ENCODE peak calls at places on chromosomes 4 and X, in five cellular contexts. I is H9, O is keratinocyte, B is fibroblast of lung, X is hepatocyte. G is an unnamed sample.

GRCh38 chr4:113057891-113058290 is 8.4 kb downstream of the ANK2 start:
- DNase-seq in B (no peak), X (no peak), I (no peak), O (no peak), G (peak)

GRCh38 chr4:169063441-169063840 is 53.4 kb upstream of the CBR4 start:
- DNase-seq in B (no peak), X (no peak), O (no peak), I (no peak), G (no peak)

GRCh38 chrX:1502241-1502640 is 34.7 kb downstream of the P2RY8 start:
- DNase-seq in X (no peak), I (no peak), O (no peak), B (no peak), G (no peak)

GRCh38 chrX:148823986-148824385 is 323.6 kb downstream of the AFF2 start:
- DNase-seq in B (no peak), X (no peak), O (no peak), I (no peak), G (no peak)

GRCh38 chr4:76610751-76611150 is 175.7 kb downstream of the SHROOM3 start:
- DNase-seq in O (no peak), B (no peak), I (no peak), X (no peak), G (no peak)

GRCh38 chr4:76767983-76768382 is 130.0 kb downstream of the SOWAHB start:
- DNase-seq in B (no peak), I (no peak), X (no peak), O (no peak), G (no peak)

GRCh38 chrX:27680726-27681125 is 90.6 kb downstream of the DCAF8L2 start:
- DNase-seq in I (no peak), O (no peak), X (no peak), B (peak), G (no peak)

GRCh38 chr4:154120690-154121089 is 331.8 kb upstream of the SFRP2 start:
- DNase-seq in O (no peak), I (no peak), B (no peak), X (no peak), G (no peak)

GRCh38 chr4:10240691-10241090 is 124.1 kb upstream of the WDR1 start:
- DNase-seq in O (no peak), I (no peak), X (no peak), B (no peak), G (no peak)

GRCh38 chr4:125703443-125703842 is 388.7 kb downstream of the FAT4 start:
- DNase-seq in I (no peak), X (peak), B (peak), O (no peak), G (no peak)

GRCh38 chr4:159010563-159011260 is 92.2 kb upstream of the RAPGEF2 start:
- DNase-seq in B (peak), I (no peak), O (no peak), X (peak), G (peak)

GRCh38 chr4:54687887-54688841 is 30.4 kb downstream of the KIT start:
- DNase-seq in O (no peak), I (no peak), X (no peak), B (no peak), G (no peak)

GRCh38 chrX:129651756-129652564 is 2.8 kb downstream of the APLN start:
- DNase-seq in B (no peak), I (peak), O (no peak), X (no peak), G (no peak)

GRCh38 chr4:40307627-40308497 is 27.3 kb upstream of the CHRNA9 start:
- DNase-seq in X (no peak), I (peak), O (no peak), B (no peak), G (no peak)

GRCh38 chrX:69024931-69025330 is 140.3 kb downstream of the PJA1 start:
- DNase-seq in B (peak), X (peak), O (no peak), I (peak), G (peak)

GRCh38 chr4:122588453-122589238 is 32.2 kb downstream of the IL21 start:
- DNase-seq in B (peak), I (no peak), X (no peak), O (no peak), G (no peak)

DNA sequence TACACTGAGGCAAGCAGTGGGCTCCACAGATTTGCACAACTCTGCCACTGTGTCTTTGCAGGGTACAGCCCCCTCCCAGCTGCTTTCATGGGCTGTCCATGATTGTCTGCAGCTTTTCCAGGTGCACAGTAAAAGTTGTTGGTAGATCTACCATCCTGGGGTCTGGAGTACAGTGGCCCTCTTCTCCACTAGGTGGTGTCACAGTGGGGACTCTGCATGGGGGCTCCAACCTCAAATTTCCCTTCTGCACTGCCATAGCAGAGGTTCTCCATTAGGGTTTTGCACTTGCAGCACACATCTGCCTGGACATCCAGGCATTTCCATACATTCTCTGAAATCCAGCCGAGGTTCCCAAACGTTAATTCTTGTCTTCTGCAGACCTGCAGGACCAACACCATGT is 1002.3 kb downstream of the FAM133A start:
- DNase-seq in B (no peak), X (no peak), O (no peak), I (no peak), G (no peak)
- TF ChIP-seq CTCF in B (no peak), X (no peak), O (no peak), I (peak), G (no peak)

GRCh38 chr4:147327322-147327721 is 153.6 kb upstream of the EDNRA start:
- DNase-seq in O (no peak), X (no peak), I (no peak), B (no peak), G (no peak)

GRCh38 chr4:147326581-147326980 is 154.3 kb upstream of the EDNRA start:
- DNase-seq in O (no peak), B (peak), I (no peak), X (no peak), G (no peak)

GRCh38 chr4:147328756-147329446 is 152.0 kb upstream of the EDNRA start:
- DNase-seq in O (no peak), I (no peak), B (no peak), X (no peak), G (no peak)

GRCh38 chr4:147328189-147328588 is 152.7 kb upstream of the EDNRA start:
- DNase-seq in I (no peak), B (no peak), O (no peak), X (no peak), G (no peak)

GRCh38 chr4:147325566-147325965 is 155.3 kb upstream of the EDNRA start:
- DNase-seq in B (peak), O (no peak), I (no peak), X (no peak), G (no peak)
- H3K4me2 ChIP-seq in B (no peak), O (no peak), I (no peak), X (no peak), G (no peak)

DNA sequence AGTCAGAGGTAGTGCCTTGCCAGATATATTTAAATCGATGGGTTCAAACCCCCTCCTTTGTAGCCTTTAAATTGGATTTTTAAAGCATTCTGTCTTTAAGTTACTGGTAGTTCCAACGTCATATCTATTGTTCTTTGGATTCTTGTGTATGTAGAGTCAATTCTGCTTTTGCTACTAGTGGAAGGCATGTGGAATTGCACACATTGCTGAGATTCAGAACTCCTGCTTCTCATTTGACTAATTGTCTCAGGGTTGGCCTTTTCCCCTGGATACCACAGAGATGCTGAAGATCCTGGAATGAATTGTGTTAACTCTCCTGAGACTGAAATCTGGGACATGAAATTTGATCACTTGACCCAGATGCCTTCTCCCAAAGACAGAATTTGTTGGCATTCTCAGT is 328.3 kb upstream of the RPS6KA3 start:
- DNase-seq in B (peak), I (no peak), O (no peak), X (no peak), G (no peak)
- TF ChIP-seq CTCF in B (peak), I (peak), O (no peak), X (peak), G (peak)

GRCh38 chr4:144740316-144740715 is 94.4 kb downstream of the HHIP start:
- DNase-seq in B (no peak), X (no peak), I (no peak), O (no peak), G (no peak)
- H3K4me2 ChIP-seq in B (no peak), X (no peak), I (no peak), O (no peak), G (no peak)

GRCh38 chr4:7208509-7209451 is 16.4 kb downstream of the SORCS2 start:
- DNase-seq in I (no peak), O (no peak), X (no peak), B (no peak), G (no peak)

GRCh38 chr4:7212101-7212674 is 19.9 kb downstream of the SORCS2 start:
- DNase-seq in I (no peak), X (no peak), O (no peak), B (no peak), G (peak)

GRCh38 chr4:7210818-7211217 is 18.5 kb downstream of the SORCS2 start:
- DNase-seq in O (no peak), I (no peak), X (no peak), B (peak), G (peak)

GRCh38 chr4:7207791-7208231 is 15.5 kb downstream of the SORCS2 start:
- DNase-seq in O (no peak), X (no peak), I (no peak), B (no peak), G (no peak)

GRCh38 chr4:7209699-7210098 is 17.4 kb downstream of the SORCS2 start:
- DNase-seq in I (no peak), B (no peak), X (no peak), O (no peak), G (no peak)
- TF ChIP-seq CTCF in I (no peak), B (no peak), X (no peak), O (no peak), G (no peak)

GRCh38 chr4:2691952-2692435 is 64.1 kb downstream of the TNIP2 start:
- DNase-seq in X (no peak), B (no peak), I (no peak), O (no peak), G (no peak)
- H3K4me2 ChIP-seq in X (no peak), B (no peak), I (no peak), O (no peak), G (no peak)

GRCh38 chr4:147730333-147730732 is 1.6 kb upstream of the ARHGAP10 start:
- DNase-seq in I (no peak), O (no peak), B (no peak), X (no peak), G (no peak)
- TF ChIP-seq CTCF in I (no peak), O (no peak), B (peak), X (no peak), G (no peak)

DNA sequence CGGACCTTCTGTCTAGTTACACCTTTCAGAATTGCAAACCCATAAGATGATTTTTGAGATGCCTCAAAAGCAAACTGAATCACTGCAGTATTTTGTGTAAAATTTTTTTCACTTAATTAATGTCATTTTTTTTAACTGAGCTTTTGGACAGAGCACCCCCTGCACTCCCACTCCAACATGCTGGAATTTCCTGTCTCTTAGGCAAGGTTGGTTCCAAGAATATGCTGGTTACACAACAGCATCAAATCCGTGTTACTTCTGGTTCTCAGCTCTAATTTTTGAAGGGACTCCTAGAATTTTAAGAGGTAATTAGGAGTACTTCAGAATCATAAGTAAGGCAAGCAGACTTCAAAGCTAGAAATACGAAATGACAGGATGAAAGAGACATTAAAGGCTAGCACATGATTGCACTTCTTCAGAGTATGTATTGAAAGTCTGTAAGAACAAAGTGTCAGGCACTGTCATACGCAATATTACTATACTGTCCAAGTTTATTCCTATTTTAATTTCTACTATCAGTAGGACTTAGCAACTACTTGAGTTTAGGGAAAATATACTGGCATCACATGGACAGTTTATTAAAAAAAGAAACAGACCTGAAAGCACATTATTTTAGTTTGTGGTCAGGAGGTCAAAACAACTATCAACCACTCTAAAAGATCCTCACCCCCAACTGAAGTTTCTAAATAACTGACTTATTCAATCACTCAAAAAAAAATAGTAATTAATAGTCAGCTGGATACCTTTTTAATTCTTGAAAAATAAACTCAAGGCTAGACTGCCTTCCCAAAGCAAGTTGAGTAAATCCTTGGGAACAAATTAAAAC is 1.6 kb upstream of the JCHAIN start:
- DNase-seq in I (no peak), X (no peak), O (no peak), B (peak), G (no peak)
- H3K4me2 ChIP-seq in I (no peak), X (no peak), O (no peak), B (peak), G (no peak)

DNA sequence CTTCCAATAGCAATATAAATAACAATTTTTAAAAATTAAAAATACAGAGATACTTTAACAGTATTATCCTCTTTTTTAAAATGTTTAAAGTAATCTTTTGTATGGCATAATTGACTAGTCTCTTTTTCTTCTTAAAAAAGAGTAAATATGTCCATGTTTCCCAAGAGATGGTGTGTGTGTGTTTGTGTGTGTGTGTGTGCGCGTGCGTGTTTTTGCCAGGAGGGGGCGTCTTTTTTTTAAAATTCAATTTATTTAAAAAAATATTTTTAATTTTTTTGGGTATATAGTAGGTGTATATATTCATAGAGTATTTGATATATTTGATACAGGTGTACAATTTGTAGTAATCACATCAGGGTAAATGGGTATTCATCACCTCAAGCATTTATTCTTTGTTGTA is 1073.7 kb downstream of the PCDH7 start:
- DNase-seq in O (no peak), I (no peak), X (no peak), B (peak), G (no peak)
- TF ChIP-seq CTCF in O (peak), I (peak), X (peak), B (peak), G (peak)